ENCODE peak calls at places on chromosomes 7 and 10, in five cellular contexts. W, X, H, L and Z are unnamed samples.
A peak's percentile ranks its signal among the peaks of the same experiment; 100 is the strongest.

GRCh38 chr10:63157845-63158624 is 24.9 kb downstream of the NRBF2 start:
- DNase-seq in H (no peak), L (peak; percentile 55), X (no peak), W (peak; percentile 25), Z (no peak)

GRCh38 chr7:112946350-112946749 is 140.3 kb downstream of the GPR85 start:
- DNase-seq in X (no peak), H (no peak), L (no peak), W (no peak), Z (no peak)

GRCh38 chr7:147300293-147300692 is 1183.7 kb downstream of the CNTNAP2 start:
- DNase-seq in W (no peak), H (no peak), L (no peak), X (no peak), Z (no peak)

GRCh38 chr10:34200355-34200901 is 614.7 kb downstream of the PARD3 start:
- DNase-seq in W (no peak), H (no peak), X (no peak), L (no peak), Z (no peak)

GRCh38 chr7:101814081-101814995 is 3.1 kb upstream of the CUX1 start:
- DNase-seq in H (peak; percentile 41), L (peak; percentile 67), W (peak; percentile 65), X (peak; percentile 67), Z (peak; percentile 76)

GRCh38 chr7:16611711-16612110 is 33.8 kb downstream of the ANKMY2 start:
- DNase-seq in X (no peak), W (no peak), L (no peak), H (no peak), Z (no peak)

GRCh38 chr7:128909605-128910568 is 622 bp downstream of the KCP start:
- DNase-seq in W (peak; percentile 52), L (no peak), X (no peak), H (no peak), Z (no peak)

GRCh38 chr10:11218395-11218794 is 200.7 kb downstream of the CELF2 start:
- DNase-seq in X (no peak), L (no peak), W (no peak), H (no peak), Z (no peak)

GRCh38 chr10:43390791-43391190 is 18.2 kb downstream of the HNRNPF start:
- DNase-seq in W (no peak), X (no peak), L (no peak), H (no peak), Z (no peak)

GRCh38 chr7:2576742-2577491 is 18.1 kb downstream of the IQCE start:
- DNase-seq in H (no peak), L (no peak), W (no peak), X (no peak), Z (no peak)

GRCh38 chr7:68433462-68433861 is 1164.8 kb upstream of the AUTS2 start:
- DNase-seq in H (no peak), X (no peak), W (no peak), L (no peak), Z (no peak)

GRCh38 chr10:90276894-90277447 is 575.6 kb downstream of the KIF20B start:
- DNase-seq in X (no peak), H (no peak), W (no peak), L (no peak), Z (no peak)

GRCh38 chr10:112988839-112989406 is 38.9 kb downstream of the TCF7L2 start:
- DNase-seq in H (no peak), L (no peak), X (no peak), W (no peak), Z (no peak)

GRCh38 chr7:105493928-105494325 is 28.1 kb downstream of the PUS7 start:
- DNase-seq in X (no peak), H (no peak), W (no peak), L (no peak), Z (no peak)

GRCh38 chr10:87818505-87819273 is 663 bp upstream of the ATAD1 start:
- DNase-seq in X (no peak), H (peak; percentile 40), L (peak; percentile 53), W (no peak), Z (peak; percentile 49)

GRCh38 chr7:151631149-151631967 is 111.7 kb upstream of the RHEB start:
- DNase-seq in X (no peak), W (peak; percentile 47), L (peak; percentile 38), H (no peak), Z (no peak)

GRCh38 chr10:58625070-58625469 is 112.4 kb downstream of the BICC1 start:
- DNase-seq in L (no peak), W (no peak), H (no peak), X (no peak), Z (no peak)

GRCh38 chr10:94066411-94066810 is 72.7 kb downstream of the PLCE1 start:
- DNase-seq in W (peak; percentile 46), H (no peak), X (no peak), L (no peak), Z (no peak)